ENCODE peak calls at places on chromosome 9, in nine cellular contexts. U, X, H, S, W, B, L, N and O are unnamed samples.

GRCh38 chr9:88501086-88501485 is 33.9 kb upstream of the NXNL2 start:
- DNase-seq in U (no peak), X (no peak), H (no peak), S (no peak), W (no peak), B (no peak), L (no peak), N (no peak), O (no peak)

GRCh38 chr9:125850231-125850630 is 103.1 kb downstream of the PBX3 start:
- DNase-seq in U (no peak), X (no peak), H (no peak), S (no peak), W (no peak), B (no peak), L (no peak), N (no peak), O (no peak)

GRCh38 chr9:36834736-36835135 is 199.3 kb downstream of the PAX5 start:
- DNase-seq in U (no peak), X (no peak), H (no peak), S (no peak), W (no peak), B (no peak), L (no peak), N (peak; percentile 29), O (no peak)

GRCh38 chr9:93612796-93613154 is 36.4 kb downstream of the PHF2 start:
- DNase-seq in U (peak; percentile 89), X (no peak), H (no peak), S (no peak), W (no peak), B (no peak), L (peak; percentile 45), N (no peak), O (peak; percentile 48)

GRCh38 chr9:124329996-124330714 is 72.4 kb downstream of the NEK6 start:
- DNase-seq in U (no peak), X (no peak), H (no peak), S (no peak), W (no peak), B (no peak), L (no peak), N (no peak), O (no peak)

GRCh38 chr9:4138180-4138579 is 161.7 kb downstream of the GLIS3 start:
- DNase-seq in U (no peak), X (no peak), H (no peak), S (no peak), W (no peak), B (no peak), L (no peak), N (no peak), O (no peak)

GRCh38 chr9:98915599-98915998 is 28.1 kb upstream of the COL15A1 start:
- DNase-seq in U (no peak), X (no peak), H (no peak), S (no peak), W (no peak), B (no peak), L (no peak), N (no peak), O (no peak)

GRCh38 chr9:113320051-113320450 is 16.9 kb upstream of the RNF183 start:
- DNase-seq in U (no peak), X (no peak), H (no peak), S (no peak), W (no peak), B (no peak), L (no peak), N (no peak), O (no peak)

DNA sequence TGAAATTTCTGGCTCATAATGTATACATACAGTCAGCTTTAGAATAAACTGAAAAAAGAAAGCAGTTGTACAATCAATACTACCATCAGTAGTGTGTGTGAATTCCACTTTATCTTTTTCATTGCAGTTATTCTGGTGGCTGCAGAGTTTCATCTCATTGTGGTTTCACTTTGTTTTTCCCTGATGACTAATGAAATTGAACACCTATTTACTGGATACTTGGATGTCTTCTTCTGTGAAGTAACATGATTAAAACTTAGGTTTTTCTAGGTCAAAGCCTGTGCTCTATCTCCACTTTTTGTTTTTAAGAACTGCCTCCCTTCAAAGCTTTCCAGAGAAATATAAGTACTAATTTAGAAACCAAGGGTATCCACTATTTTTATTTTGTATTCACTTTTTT is 174.3 kb downstream of the TRPM3 start:
- DNase-seq in U (no peak), X (no peak), H (no peak), S (no peak), W (no peak), B (no peak), L (no peak), N (no peak), O (no peak)
- H3K27ac ChIP-seq in U (no peak overlapping the region), X (no peak overlapping the region), H (no peak overlapping the region), S (no peak overlapping the region), W (no peak overlapping the region), B (no peak overlapping the region), L (no peak overlapping the region), N (no peak overlapping the region), O (no peak overlapping the region)

DNA sequence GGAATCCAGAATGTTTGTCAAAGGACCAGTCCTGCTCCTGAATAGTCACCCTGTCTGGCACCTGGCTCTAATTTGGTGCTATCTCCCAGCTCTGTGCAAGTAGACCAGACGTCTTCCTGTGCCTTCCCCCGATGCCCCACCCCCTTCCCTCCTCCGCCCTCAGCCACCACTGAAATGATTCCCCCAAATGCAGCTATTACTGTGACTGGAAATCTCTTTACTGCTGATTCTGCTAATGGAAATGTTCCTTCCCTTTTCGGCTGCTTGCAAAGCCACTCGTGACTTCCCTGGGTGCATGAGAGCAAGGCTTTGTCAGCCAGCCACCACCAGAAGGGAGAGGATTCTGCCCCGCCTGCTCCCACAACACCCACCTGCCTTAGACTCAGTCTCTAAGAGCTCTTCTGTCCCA is 11.4 kb downstream of the ASTN2 start:
- DNase-seq in U (no peak), X (no peak), H (no peak), S (peak; percentile 20), W (no peak), B (no peak), L (no peak), N (no peak), O (no peak)
- H3K4me3 ChIP-seq in U (no peak overlapping the region), X (no peak overlapping the region), H (no peak overlapping the region), S (no peak overlapping the region), W (no peak overlapping the region), B (no peak overlapping the region), L (no peak overlapping the region), N (no peak overlapping the region), O (no peak overlapping the region)

GRCh38 chr9:7545766-7546165 is 253.8 kb downstream of the DMAC1 start:
- DNase-seq in U (no peak), X (no peak), H (no peak), S (no peak), W (no peak), B (no peak), L (no peak), N (no peak), O (no peak)

GRCh38 chr9:7542648-7543165 is 256.9 kb downstream of the DMAC1 start:
- DNase-seq in U (no peak), X (no peak), H (no peak), S (no peak), W (no peak), B (no peak), L (no peak), N (no peak), O (no peak)
- H3K27ac ChIP-seq in U (no peak overlapping the region), X (no peak overlapping the region), H (no peak overlapping the region), S (no peak overlapping the region), W (no peak overlapping the region), B (no peak overlapping the region), L (no peak overlapping the region), N (no peak overlapping the region), O (no peak overlapping the region)

DNA sequence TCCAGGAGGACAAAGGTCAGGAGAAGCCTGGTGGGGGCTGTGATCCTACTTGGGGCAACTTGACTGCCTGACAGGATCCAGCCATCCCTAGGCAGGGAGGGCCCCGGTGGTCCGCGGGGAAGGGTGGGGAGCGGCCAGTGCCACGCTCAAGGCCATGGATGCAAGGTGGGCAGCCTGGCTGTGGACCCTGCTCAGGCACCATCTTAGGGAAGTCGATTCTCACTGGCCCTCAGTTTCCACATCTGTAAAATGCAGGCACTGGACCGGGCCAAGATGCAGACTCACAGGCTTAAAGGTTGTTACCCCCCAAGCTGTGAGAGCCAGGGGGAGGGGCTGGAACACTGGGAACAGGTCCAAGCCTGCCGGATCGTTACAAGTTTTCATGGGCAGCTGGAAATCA is 8.7 kb upstream of the DOLPP1 start:
- DNase-seq in U (no peak), X (no peak), H (no peak), S (peak; percentile 28), W (no peak), B (no peak), L (no peak), N (no peak), O (no peak)
- H3K4me3 ChIP-seq in U (no peak overlapping the region), X (no peak overlapping the region), H (no peak overlapping the region), S (no peak overlapping the region), W (no peak overlapping the region), B (no peak overlapping the region), L (no peak overlapping the region), N (no peak overlapping the region), O (no peak overlapping the region)